ENCODE peak calls at places on chromosome 22, in eight cellular contexts. M is NB4, Z is WTC11, G is cardiac muscle cell, T is thoracic aorta, I is tibial artery, J is BE2C, N is PC-9. Q is an unnamed sample.

GRCh38 chr22:47192651-47193437 is 430.4 kb downstream of the TBC1D22A start:
- DNase-seq in Z (peak; percentile 47), T (no peak), I (peak; percentile 57), G (no peak), J (no peak), M (peak; percentile 19), N (peak; percentile 63), Q (no peak)

GRCh38 chr22:19629331-19629719 is 85.0 kb upstream of the SEPTIN5 start:
- DNase-seq in G (no peak), I (peak; percentile 43), N (no peak), M (no peak), T (no peak), Z (no peak), J (no peak), Q (no peak)

GRCh38 chr22:47600791-47601400 is 838.4 kb downstream of the TBC1D22A start:
- DNase-seq in Z (no peak), N (no peak), M (no peak), J (no peak), T (no peak), I (no peak), G (no peak), Q (no peak)

GRCh38 chr22:48456449-48456848 is 1371.2 kb downstream of the BRD1 start:
- DNase-seq in J (no peak), Z (no peak), G (no peak), N (no peak), I (peak; percentile 2), M (no peak), T (no peak), Q (no peak)

GRCh38 chr22:39973656-39974055 is 13.5 kb downstream of the TMA7B start:
- DNase-seq in G (no peak), M (no peak), I (no peak), Z (no peak), T (no peak), J (no peak), N (no peak), Q (no peak)

GRCh38 chr22:49924113-49924833 is 5.8 kb downstream of the CRELD2 start:
- DNase-seq in G (no peak), T (no peak), N (no peak), Z (no peak), M (no peak), I (no peak), J (no peak), Q (no peak)

GRCh38 chr22:49626361-49627216 is 201.1 kb downstream of the BRD1 start:
- DNase-seq in T (no peak), N (no peak), M (no peak), G (no peak), J (no peak), I (peak; percentile 51), Z (no peak), Q (no peak)

GRCh38 chr22:24554316-24555159 is at the start of gene GUCD1:
- DNase-seq in M (peak; percentile 75), Z (peak; percentile 29), T (no peak), J (no peak), G (peak; percentile 31), N (peak; percentile 11), I (peak; percentile 73), Q (peak; percentile 46)

GRCh38 chr22:49317369-49317768 is 510.3 kb downstream of the BRD1 start:
- DNase-seq in G (no peak), Z (no peak), J (no peak), T (no peak), I (no peak), M (no peak), N (no peak), Q (no peak)

GRCh38 chr22:18032455-18033101 is 8.2 kb upstream of the MICAL3 start:
- DNase-seq in J (no peak), G (no peak), T (no peak), N (peak; percentile 64), M (no peak), Z (no peak), I (no peak), Q (no peak)

GRCh38 chr22:41657709-41658108 is 31.0 kb downstream of the SNU13 start:
- DNase-seq in Z (no peak), J (no peak), T (no peak), N (no peak), I (peak; percentile 37), M (no peak), G (no peak), Q (no peak)
- TF ChIP-seq CTCF in Z (no peak), J (no peak), T (no peak), N (no peak), I (no peak), M (no peak), G (no peak), Q (no peak)

GRCh38 chr22:26316732-26317131 is 112.3 kb upstream of the ASPHD2 start:
- DNase-seq in J (no peak), N (no peak), Z (no peak), G (no peak), M (no peak), I (no peak), T (no peak), Q (no peak)

GRCh38 chr22:26320469-26320868 is 108.6 kb upstream of the ASPHD2 start:
- DNase-seq in I (no peak), Z (no peak), T (no peak), J (no peak), G (no peak), M (no peak), N (no peak), Q (peak; percentile 43)

GRCh38 chr22:26321469-26321913 is 107.6 kb upstream of the ASPHD2 start:
- DNase-seq in N (no peak), M (no peak), I (no peak), T (no peak), Z (no peak), G (no peak), J (no peak), Q (no peak)

GRCh38 chr22:26322179-26322905 is 106.7 kb upstream of the ASPHD2 start:
- DNase-seq in T (no peak), J (no peak), N (peak; percentile 43), G (no peak), I (no peak), M (no peak), Z (no peak), Q (no peak)

DNA sequence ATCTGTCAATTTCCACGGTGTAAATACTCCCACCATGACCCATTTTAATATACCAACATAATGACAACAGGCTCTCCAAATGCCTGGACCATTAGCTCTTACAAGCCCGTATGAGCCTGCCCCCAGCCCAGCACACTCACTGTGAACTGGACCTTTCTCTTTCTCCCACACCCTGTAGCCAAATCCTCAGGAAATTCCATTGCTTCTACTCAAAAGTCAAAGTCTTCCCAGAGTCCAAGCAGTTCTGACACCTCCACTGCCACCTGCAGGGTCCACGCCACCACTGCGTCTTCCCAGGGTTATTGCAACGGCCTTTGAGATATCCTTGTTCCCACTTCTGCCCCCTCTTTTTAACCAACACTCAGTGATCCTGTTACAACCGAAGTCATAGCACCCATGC is 110.1 kb upstream of the ASPHD2 start:
- DNase-seq in J (no peak), T (no peak), G (no peak), M (peak; percentile 15), I (no peak), Z (no peak), N (no peak), Q (no peak)
- TF ChIP-seq CTCF in J (no peak), T (no peak), G (no peak), M (peak; percentile 44), I (no peak), Z (no peak), N (peak; percentile 39), Q (no peak)

DNA sequence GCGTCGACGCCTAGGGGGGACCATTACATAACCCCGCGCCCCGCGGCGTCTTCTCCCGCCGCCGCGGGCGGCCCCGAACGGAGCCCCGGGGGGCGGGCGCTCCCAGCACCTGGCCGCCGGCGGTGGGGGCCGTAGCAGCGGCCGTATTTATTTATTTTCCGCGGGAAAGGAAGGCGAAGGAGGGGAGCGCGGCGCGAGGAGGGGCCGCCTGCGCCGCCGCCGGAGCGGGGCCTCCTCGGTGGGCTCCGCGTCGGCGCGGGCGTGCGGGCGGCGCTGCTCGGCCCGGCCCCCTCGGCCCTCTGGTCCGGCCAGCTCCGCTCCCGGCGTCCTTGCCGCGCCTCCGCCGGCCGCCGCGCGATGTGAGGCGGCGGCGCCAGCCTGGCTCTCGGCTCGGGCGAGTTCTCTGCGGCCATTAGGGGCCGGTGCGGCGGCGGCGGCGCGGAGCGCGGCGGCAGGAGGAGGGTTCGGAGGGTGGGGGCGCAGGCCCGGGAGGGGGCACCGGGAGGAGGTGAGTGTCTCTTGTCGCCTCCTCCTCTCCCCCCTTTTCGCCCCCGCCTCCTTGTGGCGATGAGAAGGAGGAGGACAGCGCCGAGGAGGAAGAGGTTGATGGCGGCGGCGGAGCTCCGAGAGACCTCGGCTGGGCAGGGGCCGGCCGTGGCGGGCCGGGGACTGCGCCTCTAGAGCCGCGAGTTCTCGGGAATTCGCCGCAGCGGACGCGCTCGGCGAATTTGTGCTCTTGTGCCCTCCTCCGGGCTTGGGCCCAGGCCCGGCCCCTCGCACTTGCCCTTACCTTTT is at the start of gene EP300:
- DNase-seq in T (peak; percentile 54), N (peak; percentile 80), J (peak; percentile 85), I (peak; percentile 93), M (peak; percentile 91), G (peak; percentile 68), Z (peak; percentile 69), Q (peak; percentile 72)
- TF ChIP-seq CTCF in T (peak; percentile 30), N (peak; percentile 40), J (peak; percentile 16), I (peak; percentile 42), M (peak; percentile 7), G (peak; percentile 20), Z (no peak), Q (no peak)

GRCh38 chr22:37098976-37099577 is 10.4 kb downstream of the TMPRSS6 start:
- DNase-seq in G (no peak), Z (peak; percentile 59), J (no peak), T (no peak), I (no peak), M (peak; percentile 29), N (no peak), Q (no peak)
- TF ChIP-seq CTCF in G (peak; percentile 28), Z (no peak), J (peak; percentile 24), T (no peak), I (no peak), M (peak; percentile 28), N (peak; percentile 36), Q (no peak)

DNA sequence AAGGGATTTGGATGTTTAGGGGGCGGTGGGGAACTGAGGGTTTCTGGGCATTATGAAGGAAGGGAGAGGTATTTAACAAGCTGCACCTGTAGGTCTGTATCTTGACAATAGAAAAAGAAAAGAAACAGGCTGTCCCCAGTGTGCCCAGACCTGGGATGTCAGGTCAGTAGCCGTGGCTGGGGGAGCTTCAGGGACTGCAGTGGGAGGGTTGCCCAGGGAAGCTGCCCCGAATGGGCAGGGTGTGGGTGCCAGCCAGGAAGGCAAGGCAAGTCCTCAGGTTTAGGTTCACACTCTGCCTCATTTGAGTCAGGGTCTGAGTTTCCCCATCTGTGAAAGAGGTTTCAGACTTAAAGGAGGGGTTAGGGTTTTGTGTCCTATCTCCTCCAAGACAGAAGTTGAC is 1.5 kb downstream of the INPP5J start:
- DNase-seq in N (no peak), M (no peak), T (no peak), J (no peak), I (no peak), Z (no peak), G (no peak), Q (no peak)
- TF ChIP-seq CTCF in N (no peak), M (no peak), T (no peak), J (no peak), I (no peak), Z (no peak), G (no peak), Q (no peak)

DNA sequence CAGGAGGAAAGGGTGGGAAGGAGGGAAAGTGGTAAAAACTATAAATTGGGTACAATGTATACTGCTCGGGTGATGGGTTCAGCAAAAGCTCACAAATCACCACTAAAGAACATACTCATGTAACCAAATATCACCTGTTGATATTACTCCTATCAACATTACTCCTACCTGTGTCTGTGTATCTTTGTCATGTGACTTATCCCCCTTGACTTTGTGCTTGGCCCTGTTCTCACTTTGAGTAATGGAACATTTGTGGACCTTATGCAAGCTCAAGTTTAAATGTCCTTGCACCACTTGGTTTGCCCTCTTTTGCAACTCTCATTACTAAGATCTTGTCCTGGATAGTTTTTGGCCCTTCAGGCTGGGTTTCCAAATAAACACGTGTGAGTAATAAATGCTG is 39.0 kb downstream of the ZNF280B start:
- DNase-seq in G (no peak), J (no peak), Z (no peak), M (no peak), I (no peak), N (no peak), T (no peak), Q (no peak)
- TF ChIP-seq CTCF in G (no peak), J (no peak), Z (no peak), M (no peak), I (no peak), N (no peak), T (no peak), Q (no peak)